ENCODE peak calls at places on chromosomes 12 and 14, in four cellular contexts. Z, N, R and V are unnamed samples.

GRCh38 chr12:52184813-52185212 is 7.0 kb downstream of the KRT80 start:
- DNase-seq in R (no peak), Z (no peak), N (no peak), V (no peak)

GRCh38 chr14:77037886-77038511 is 9.5 kb upstream of the IRF2BPL start:
- DNase-seq in Z (no peak), R (no peak), N (no peak), V (no peak)

GRCh38 chr14:106378191-106378590 is 851.8 kb downstream of the TMEM121 start:
- DNase-seq in Z (no peak), R (no peak), N (peak), V (no peak)

GRCh38 chr12:101877816-101878811 is 734 bp downstream of the DRAM1 start:
- DNase-seq in N (peak), Z (no peak), R (peak), V (no peak)

GRCh38 chr12:115336506-115336905 is 652.5 kb upstream of the TBX3 start:
- DNase-seq in N (no peak), R (no peak), Z (no peak), V (no peak)

GRCh38 chr12:116065561-116065960 is 211.9 kb downstream of the MED13L start:
- DNase-seq in Z (no peak), R (no peak), N (no peak), V (no peak)

GRCh38 chr12:132316497-132317232 is 12.7 kb downstream of the GALNT9 start:
- DNase-seq in N (no peak), R (no peak), Z (no peak), V (no peak)

GRCh38 chr12:95693689-95694088 is 96.9 kb downstream of the NTN4 start:
- DNase-seq in Z (no peak), R (no peak), N (no peak), V (no peak)

GRCh38 chr12:115227137-115227615 is 543.2 kb upstream of the TBX3 start:
- DNase-seq in N (no peak), R (peak), Z (no peak), V (no peak)

GRCh38 chr14:24659916-24660570 is 26.1 kb upstream of the GZMB start:
- DNase-seq in Z (no peak), N (no peak), R (no peak), V (no peak)

GRCh38 chr12:16955083-16955657 is 349.2 kb upstream of the LMO3 start:
- DNase-seq in R (no peak), N (no peak), Z (no peak), V (no peak)

GRCh38 chr14:90017371-90017770 is 44.4 kb upstream of the KCNK13 start:
- DNase-seq in R (no peak), N (no peak), Z (no peak), V (no peak)

GRCh38 chr14:90024910-90025309 is 36.9 kb upstream of the KCNK13 start:
- DNase-seq in N (no peak), Z (no peak), R (no peak), V (no peak)

GRCh38 chr14:90023176-90023896 is 38.5 kb upstream of the KCNK13 start:
- DNase-seq in Z (no peak), N (no peak), R (no peak), V (no peak)

GRCh38 chr14:90019824-90020523 is 41.8 kb upstream of the KCNK13 start:
- DNase-seq in N (peak), R (no peak), Z (no peak), V (no peak)
- TF ChIP-seq MAX in N (no peak), R (no peak), Z (no peak), V (no peak)

GRCh38 chr12:78725951-78726550 is 138.5 kb upstream of the SYT1 start:
- DNase-seq in Z (no peak), N (no peak), R (no peak), V (no peak)
- TF ChIP-seq ATF3 in Z (no peak), N (no peak), R (no peak), V (no peak)

GRCh38 chr12:111409403-111410228 is 3.9 kb downstream of the SH2B3 start:
- DNase-seq in N (peak), R (no peak), Z (no peak), V (no peak)
- TF ChIP-seq JUN in N (no peak), R (no peak), Z (no peak), V (no peak)

DNA sequence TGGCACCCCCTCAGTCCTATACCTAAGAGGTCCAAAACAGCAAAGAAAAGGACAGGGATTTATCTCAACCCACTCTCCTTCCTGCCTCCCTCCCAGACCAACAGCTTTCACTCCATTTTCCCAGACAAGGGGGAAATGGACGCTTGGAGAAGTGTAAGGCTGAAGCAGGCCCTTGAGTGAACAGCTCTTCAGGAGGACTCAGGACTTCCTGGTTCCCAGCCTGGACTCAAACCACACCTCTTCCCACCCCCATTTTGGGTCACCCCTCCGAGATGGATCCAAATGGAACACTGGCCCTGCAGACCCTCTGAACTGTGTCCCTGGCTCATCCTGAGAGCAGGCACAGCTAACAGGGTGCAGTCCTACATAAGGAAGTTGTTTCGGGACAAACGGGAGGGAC is 2.7 kb downstream of the KMT2D start:
- DNase-seq in N (peak), Z (no peak), R (no peak), V (no peak)
- TF ChIP-seq MAX in N (no peak), Z (no peak), R (no peak), V (no peak)